ENCODE peak calls at places on chromosomes 4 and X, in four cellular contexts. U is breast epithelium; W is NB4; S is activated T-helper 1 cell treated with anti-CD3 and anti-CD28 coated beads, Interleukin-12 subunit alpha, Interleukin-12 subunit beta, Interleukin-2, Interleukin-4 antibody, amounts not matched to agents 30 ng/mL and 10 ng/mL and 1 ng/mL, durations not matched to agents 14 hours and 24 hours and 36 hours. R is an unnamed sample.
A peak's percentile ranks its signal among the peaks of the same experiment; 100 is the strongest.

GRCh38 chrX:73851014-73852009 is 288.3 kb downstream of the CHIC1 start:
- DNase-seq in U (no peak), W (no peak), S (no peak), R (no peak)

GRCh38 chr4:123555500-123556273 is 159.1 kb downstream of the SPRY1 start:
- DNase-seq in U (peak; percentile 77), W (peak; percentile 43), S (no peak), R (peak; percentile 59)

GRCh38 chr4:87058272-87059073 is 123.7 kb downstream of the AFF1 start:
- DNase-seq in U (no peak), W (no peak), S (no peak), R (peak; percentile 83)

GRCh38 chr4:122003335-122003734 is 51.5 kb upstream of the TRPC3 start:
- DNase-seq in U (no peak), W (peak; percentile 51), S (no peak), R (peak; percentile 32)

GRCh38 chrX:33968611-33969010 is 163.5 kb downstream of the FAM47A start:
- DNase-seq in U (no peak), W (no peak), S (no peak), R (no peak)

GRCh38 chr4:40427138-40427537 is 92.0 kb downstream of the CHRNA9 start:
- DNase-seq in U (no peak), W (peak; percentile 70), S (no peak), R (peak; percentile 70)

GRCh38 chr4:17708992-17709759 is 72.2 kb downstream of the FAM184B start:
- DNase-seq in U (no peak), W (no peak), S (no peak), R (no peak)

GRCh38 chrX:41090568-41091238 is 5.5 kb downstream of the USP9X start:
- DNase-seq in U (no peak), W (no peak), S (no peak), R (no peak)

GRCh38 chr4:140752669-140753068 is 3.5 kb downstream of the TBC1D9 start:
- DNase-seq in U (no peak), W (no peak), S (no peak), R (no peak)

GRCh38 chrX:119181491-119181890 is 53.9 kb upstream of the KIAA1210 start:
- DNase-seq in U (no peak), W (peak; percentile 8), S (no peak), R (no peak)

GRCh38 chr4:109406337-109406931 is 27.2 kb upstream of the SEC24B start:
- DNase-seq in U (no peak), W (peak; percentile 63), S (peak; percentile 20), R (peak; percentile 80)

GRCh38 chr4:121950680-121951569 is 935 bp downstream of the TRPC3 start:
- DNase-seq in U (no peak), W (no peak), S (peak; percentile 6), R (no peak)

GRCh38 chrX:72121381-72121780 is 10.3 kb downstream of the RTL5 start:
- DNase-seq in U (no peak), W (peak; percentile 84), S (no peak), R (peak; percentile 48)

GRCh38 chr4:104491396-104491821 is 3.3 kb downstream of the CXXC4 start:
- DNase-seq in U (peak; percentile 52), W (peak; percentile 54), S (no peak), R (peak; percentile 40)

GRCh38 chr4:168978001-168978700 is 31.9 kb downstream of the CBR4 start:
- DNase-seq in U (no peak), W (no peak), S (no peak), R (no peak)

GRCh38 chr4:985123-985830 is 1.6 kb upstream of the IDUA start:
- DNase-seq in U (peak; percentile 80), W (peak; percentile 60), S (peak; percentile 61), R (no peak)

GRCh38 chrX:7108995-7109634 is 38.4 kb upstream of the STS start:
- DNase-seq in U (no peak), W (no peak), S (no peak), R (no peak)

GRCh38 chr4:101418055-101418454 is 70.7 kb upstream of the PPP3CA start:
- DNase-seq in U (no peak), W (peak; percentile 86), S (peak; percentile 58), R (no peak)

GRCh38 chr4:106502106-106502699 is 133.6 kb upstream of the GIMD1 start:
- DNase-seq in U (peak; percentile 61), W (peak; percentile 6), S (peak; percentile 2), R (peak; percentile 51)

GRCh38 chrX:37712458-37712857 is 26.9 kb downstream of the XK start:
- DNase-seq in U (no peak), W (no peak), S (no peak), R (no peak)

GRCh38 chr4:128385683-128386304 is 98.2 kb upstream of the PGRMC2 start:
- DNase-seq in U (no peak), W (peak; percentile 21), S (no peak), R (peak; percentile 38)

GRCh38 chr4:48360285-48360965 is 19.1 kb downstream of the SLAIN2 start:
- DNase-seq in U (no peak), W (no peak), S (no peak), R (no peak)

GRCh38 chr4:156779046-156779445 is 192.6 kb downstream of the PDGFC start:
- DNase-seq in U (no peak), W (no peak), S (no peak), R (no peak)

GRCh38 chrX:13165266-13165665 is 120.8 kb upstream of the FAM9C start:
- DNase-seq in U (no peak), W (no peak), S (no peak), R (no peak)

GRCh38 chrX:151790421-151791160 is 56.0 kb downstream of the CNGA2 start:
- DNase-seq in U (no peak), W (no peak), S (no peak), R (no peak)

GRCh38 chr4:17898553-17898952 is 87.8 kb downstream of the NCAPG start:
- DNase-seq in U (no peak), W (no peak), S (no peak), R (no peak)

GRCh38 chr4:104693601-104694201 is 199.0 kb upstream of the CXXC4 start:
- DNase-seq in U (no peak), W (peak; percentile 22), S (no peak), R (no peak)

GRCh38 chrX:50952406-50952805 is 41.9 kb downstream of the BMP15 start:
- DNase-seq in U (no peak), W (no peak), S (no peak), R (no peak)

GRCh38 chr4:7546809-7547367 is 112.2 kb upstream of the PSAPL1 start:
- DNase-seq in U (no peak), W (no peak), S (no peak), R (no peak)

GRCh38 chr4:13647012-13647411 is 19.5 kb upstream of the BOD1L1 start:
- DNase-seq in U (no peak), W (no peak), S (no peak), R (no peak)

GRCh38 chr4:5051210-5051691 is at the start of gene STK32B:
- DNase-seq in U (peak; percentile 64), W (peak; percentile 93), S (no peak), R (no peak)

GRCh38 chrX:15947648-15948317 is 93.2 kb upstream of the AP1S2 start:
- DNase-seq in U (no peak), W (peak; percentile 16), S (no peak), R (no peak)

GRCh38 chrX:39167791-39168190 is 366.5 kb downstream of the MID1IP1 start:
- DNase-seq in U (no peak), W (peak; percentile 10), S (no peak), R (no peak)

GRCh38 chr4:89898304-89898716 is 3.7 kb downstream of the MMRN1 start:
- DNase-seq in U (no peak), W (no peak), S (no peak), R (no peak)

GRCh38 chr4:2159931-2160330 is 82.0 kb downstream of the HAUS3 start:
- DNase-seq in U (no peak), W (no peak), S (no peak), R (no peak)

GRCh38 chr4:2886622-2887021 is 43.0 kb downstream of the ADD1 start:
- DNase-seq in U (no peak), W (no peak), S (no peak), R (no peak)

GRCh38 chrX:54807524-54808108 is at the start of gene MAGED2:
- DNase-seq in U (no peak), W (peak; percentile 26), S (no peak), R (peak; percentile 39)